ENCODE peak calls at places on chromosomes 1 and 21, in seven cellular contexts. F, D, J, O, G, R and K are unnamed samples.

GRCh38 chr1:22753396-22754083 is 42.9 kb downstream of the EPHB2 start:
- DNase-seq in F (peak), D (no peak), J (no peak), O (no peak), G (peak), R (no peak), K (peak)

GRCh38 chr1:97202481-97202880 is 480.9 kb downstream of the PTBP2 start:
- DNase-seq in F (no peak), D (no peak), J (no peak), O (no peak), G (no peak), R (no peak), K (no peak)

GRCh38 chr1:109248797-109249629 is at the start of gene CELSR2:
- DNase-seq in F (no peak), D (no peak), J (peak), O (peak), G (peak), R (peak), K (peak)

GRCh38 chr1:6985528-6986276 is 200.4 kb downstream of the CAMTA1 start:
- DNase-seq in F (no peak), D (no peak), J (no peak), O (no peak), G (no peak), R (no peak), K (no peak)

GRCh38 chr1:26788836-26789611 is 1.3 kb downstream of the PIGV start:
- DNase-seq in F (peak), D (peak), J (peak), O (peak), G (peak), R (peak), K (peak)

GRCh38 chr1:114828251-114828650 is 26.4 kb upstream of the SYCP1 start:
- DNase-seq in F (no peak), D (no peak), J (no peak), O (no peak), G (peak), R (no peak), K (peak)

GRCh38 chr1:207798847-207799246 is 47.0 kb downstream of the CD46 start:
- DNase-seq in F (no peak), D (peak), J (no peak), O (no peak), G (no peak), R (no peak), K (peak)

GRCh38 chr1:201693887-201694614 is 134.9 kb upstream of the IPO9 start:
- DNase-seq in F (no peak), D (no peak), J (no peak), O (no peak), G (no peak), R (no peak), K (no peak)

GRCh38 chr1:38052750-38053415 is 6.3 kb upstream of the POU3F1 start:
- DNase-seq in F (no peak), D (no peak), J (no peak), O (no peak), G (no peak), R (no peak), K (no peak)

GRCh38 chr1:222106369-222106768 is 364.5 kb upstream of the DUSP10 start:
- DNase-seq in F (no peak), D (peak), J (no peak), O (no peak), G (no peak), R (no peak), K (no peak)

GRCh38 chr21:34135330-34135729 is 62.0 kb downstream of the MRPS6 start:
- DNase-seq in F (no peak), D (peak), J (no peak), O (no peak), G (no peak), R (no peak), K (no peak)

GRCh38 chr1:56450004-56450666 is 129.2 kb downstream of the PLPP3 start:
- DNase-seq in F (no peak), D (no peak), J (no peak), O (no peak), G (no peak), R (no peak), K (peak)

GRCh38 chr1:173112129-173112528 is 61.4 kb upstream of the TNFSF18 start:
- DNase-seq in F (no peak), D (no peak), J (no peak), O (no peak), G (peak), R (no peak), K (peak)

GRCh38 chr21:37551406-37552355 is 185.1 kb downstream of the DYRK1A start:
- DNase-seq in F (no peak), D (peak), J (peak), O (no peak), G (peak), R (no peak), K (peak)

GRCh38 chr1:212549503-212550017 is 59.0 kb upstream of the ATF3 start:
- DNase-seq in F (no peak), D (no peak), J (no peak), O (no peak), G (no peak), R (no peak), K (no peak)

GRCh38 chr1:171948491-171948890 is 107.2 kb downstream of the DNM3 start:
- DNase-seq in F (no peak), D (no peak), J (no peak), O (no peak), G (peak), R (no peak), K (peak)

GRCh38 chr21:37758997-37759396 is 157.3 kb downstream of the KCNJ6 start:
- DNase-seq in F (no peak), D (no peak), J (peak), O (peak), G (peak), R (no peak), K (peak)

GRCh38 chr1:152514715-152515453 is 602 bp downstream of the CRCT1 start:
- DNase-seq in F (no peak), D (peak), J (no peak), O (no peak), G (no peak), R (no peak), K (no peak)

DNA sequence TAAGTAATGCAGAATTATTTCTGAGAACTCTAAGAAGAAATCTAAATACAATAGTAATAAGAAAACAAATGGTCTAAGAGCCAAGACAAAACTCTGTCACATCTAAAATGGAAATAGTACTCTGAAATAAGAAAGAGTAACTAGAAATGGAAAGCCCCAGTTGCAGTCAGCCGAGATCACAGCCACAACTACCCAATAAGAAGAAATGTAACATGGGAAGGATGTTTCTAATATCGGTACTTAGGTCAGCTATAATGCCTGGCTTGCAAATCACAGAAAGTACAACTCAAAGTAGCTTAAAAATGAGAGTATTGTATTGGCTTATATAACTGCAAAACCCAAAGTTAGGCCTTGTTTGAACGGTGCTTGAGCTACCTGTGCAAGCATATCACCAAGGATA is 58.6 kb upstream of the USP25 start:
- DNase-seq in F (no peak), D (no peak), J (no peak), O (no peak), G (no peak), R (no peak), K (no peak)
- TF ChIP-seq CTCF in F (no peak), D (no peak), J (no peak), O (no peak), G (no peak), R (no peak), K (no peak)

DNA sequence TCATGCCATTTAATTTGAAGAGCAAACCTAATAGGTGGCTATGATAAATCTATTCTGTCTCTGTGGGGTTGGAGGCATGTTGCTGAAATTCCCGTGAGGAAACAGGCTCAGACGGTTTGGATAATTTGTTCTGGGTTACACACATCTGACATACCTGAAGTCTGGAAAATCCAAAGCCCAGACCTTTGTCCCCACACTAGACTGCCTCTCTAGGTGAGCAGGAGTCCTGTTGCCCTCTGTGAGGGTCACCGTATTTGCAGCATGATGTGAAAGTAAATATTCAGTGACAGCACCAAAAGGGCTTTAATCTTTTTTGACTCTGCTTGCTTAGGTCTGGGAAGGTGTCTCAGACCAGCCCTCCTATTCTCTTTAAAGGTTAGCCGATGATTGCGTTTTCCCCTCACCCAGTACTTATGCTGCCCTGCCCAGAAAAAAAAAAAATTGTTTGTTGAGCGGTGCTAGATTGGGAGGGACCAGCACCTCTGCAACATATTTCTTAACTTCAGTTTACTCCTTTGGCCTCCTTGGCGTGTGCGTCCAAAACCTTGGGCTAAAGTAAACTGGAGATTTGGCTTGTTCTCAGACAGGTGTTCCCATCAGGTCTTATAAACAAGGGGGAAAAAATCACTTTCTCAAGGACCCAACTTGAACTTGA is 67.0 kb downstream of the CACHD1 start:
- DNase-seq in F (no peak), D (no peak), J (peak), O (no peak), G (no peak), R (no peak), K (no peak)
- H3K4me3 ChIP-seq in F (no peak), D (no peak), J (no peak), O (no peak), G (no peak), R (no peak), K (no peak)

GRCh38 chr1:160837558-160838205 is 25.0 kb downstream of the CD244 start:
- DNase-seq in F (no peak), D (no peak), J (peak), O (no peak), G (peak), R (peak), K (no peak)

GRCh38 chr1:160838876-160839275 is 23.8 kb downstream of the CD244 start:
- DNase-seq in F (no peak), D (no peak), J (no peak), O (no peak), G (no peak), R (no peak), K (no peak)

GRCh38 chr1:160836561-160836960 is 26.1 kb downstream of the CD244 start:
- DNase-seq in F (no peak), D (no peak), J (no peak), O (no peak), G (no peak), R (no peak), K (no peak)

GRCh38 chr1:160836981-160837557 is 25.6 kb downstream of the CD244 start:
- DNase-seq in F (no peak), D (no peak), J (no peak), O (no peak), G (peak), R (no peak), K (no peak)

DNA sequence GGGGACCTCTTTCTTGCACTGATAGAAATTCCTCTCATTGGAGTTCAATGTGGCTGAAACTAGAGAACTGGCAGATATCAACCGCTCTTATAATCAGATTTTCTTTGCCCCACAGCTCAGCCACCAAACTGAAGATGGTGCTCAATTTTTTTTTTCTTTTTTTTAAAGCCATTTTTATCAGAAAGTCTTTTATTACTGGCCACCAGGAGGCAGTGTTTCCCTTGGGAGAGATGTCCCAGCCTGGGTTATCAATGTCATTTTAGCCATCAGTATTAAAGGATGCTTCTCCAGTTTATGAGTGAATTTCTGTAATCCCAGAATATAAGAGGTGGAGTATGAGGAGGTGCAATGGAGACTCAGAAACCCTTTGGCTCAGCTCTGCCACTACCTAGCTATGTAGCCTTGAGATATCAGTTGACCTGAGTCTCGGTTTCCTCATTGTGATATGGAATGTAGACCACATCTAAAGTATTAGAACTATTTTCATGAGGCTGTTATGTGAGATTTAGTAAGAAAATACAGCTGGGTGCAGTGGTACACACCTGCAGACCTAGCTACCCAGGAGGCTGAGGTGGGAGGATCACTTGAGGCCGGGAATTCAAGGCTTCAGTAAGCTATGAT is 27.6 kb downstream of the CD244 start:
- DNase-seq in F (no peak), D (no peak), J (peak), O (peak), G (peak), R (no peak), K (peak)
- TF ChIP-seq CTCF in F (peak), D (peak), J (peak), O (peak), G (peak), R (peak), K (peak)

DNA sequence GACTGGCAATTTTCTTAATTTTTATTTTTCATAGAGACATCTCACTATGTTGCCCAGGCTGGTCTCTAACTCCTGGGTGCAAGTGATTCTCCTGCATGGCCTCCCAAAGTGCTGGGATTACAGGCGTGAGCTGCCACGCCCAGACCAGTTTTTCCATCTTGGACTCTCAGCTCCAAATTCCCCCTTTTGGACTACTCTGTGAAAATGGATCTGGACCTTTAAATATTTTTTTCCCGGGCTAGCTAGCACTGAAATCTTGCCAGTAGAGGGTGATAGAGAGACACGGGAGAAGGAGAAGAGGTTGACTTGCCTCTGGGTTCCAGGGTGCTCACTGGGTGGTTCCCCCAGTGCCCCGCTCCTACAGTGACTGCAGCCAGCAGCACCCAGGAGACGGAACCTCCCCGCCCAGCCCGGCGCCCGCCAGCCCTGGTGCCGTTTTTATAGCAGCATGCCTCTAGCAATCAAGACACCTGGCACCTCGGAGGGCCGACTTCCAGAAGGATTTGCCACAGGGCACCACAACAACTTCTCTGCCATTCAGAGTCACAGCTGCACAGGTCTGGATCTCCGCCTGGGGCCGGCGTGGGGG is 34.7 kb upstream of the SCCPDH start:
- DNase-seq in F (no peak), D (no peak), J (peak), O (peak), G (peak), R (peak), K (peak)
- H3K4me3 ChIP-seq in F (peak), D (peak), J (peak), O (peak), G (peak), R (no peak), K (peak)

GRCh38 chr21:30434033-30434631 is 4.1 kb downstream of the KRTAP13-4 start:
- DNase-seq in F (no peak), D (no peak), J (peak), O (no peak), G (peak), R (no peak), K (peak)
- TF ChIP-seq CTCF in F (peak), D (no peak), J (peak), O (no peak), G (peak), R (peak), K (peak)

DNA sequence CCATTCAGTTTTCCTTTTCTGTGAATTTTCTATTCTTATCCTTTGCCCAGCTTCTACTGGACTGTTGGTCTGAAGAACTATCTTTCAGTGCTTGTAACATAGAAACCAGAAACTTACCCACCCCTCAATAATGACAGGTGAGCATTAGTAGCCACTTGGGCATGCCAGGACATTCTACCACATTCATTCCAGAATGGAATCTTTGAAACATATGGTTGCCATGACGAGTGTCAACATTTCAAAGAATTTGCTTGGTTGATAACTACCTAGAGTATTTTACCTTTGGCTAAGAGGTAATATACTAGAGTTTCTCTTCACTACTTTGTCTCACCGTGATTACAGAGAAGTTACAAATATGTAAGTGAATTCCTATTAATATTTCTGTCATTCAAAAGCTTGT is at the start of gene MROH9:
- DNase-seq in F (no peak), D (no peak), J (no peak), O (no peak), G (no peak), R (no peak), K (no peak)
- H3K4me3 ChIP-seq in F (no peak), D (no peak), J (no peak), O (no peak), G (no peak), R (no peak), K (no peak)

DNA sequence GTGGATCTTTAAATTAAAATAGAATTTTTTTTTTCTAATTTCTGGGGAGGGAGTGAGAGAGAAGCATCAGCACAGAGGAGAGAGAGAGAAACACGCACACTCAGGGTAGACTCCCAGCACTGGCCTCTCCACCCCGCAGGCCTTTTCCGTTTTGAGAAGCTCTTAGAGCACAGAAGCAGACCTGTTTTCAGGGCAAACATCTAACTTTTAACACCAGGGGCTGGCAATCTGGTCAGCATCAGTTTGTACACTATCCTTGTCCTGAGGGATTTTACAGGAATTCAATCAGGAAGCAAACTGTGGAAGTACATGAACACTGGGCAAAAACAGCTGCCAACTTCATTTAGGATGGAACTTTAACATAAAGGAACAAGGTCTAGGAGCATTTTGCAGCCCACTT is 117.9 kb upstream of the ESRRG start:
- DNase-seq in F (no peak), D (no peak), J (no peak), O (no peak), G (no peak), R (no peak), K (no peak)
- TF ChIP-seq CTCF in F (no peak), D (no peak), J (no peak), O (no peak), G (no peak), R (no peak), K (no peak)

GRCh38 chr1:3610823-3611169 is 512 bp downstream of the MEGF6 start:
- DNase-seq in F (no peak), D (no peak), J (no peak), O (no peak), G (no peak), R (no peak), K (no peak)
- H3K4me3 ChIP-seq in F (peak), D (peak), J (no peak), O (peak), G (no peak), R (peak), K (peak)

GRCh38 chr1:155688318-155689121 is at the start of the genes DAP3 and YY1AP1:
- DNase-seq in F (peak), D (peak), J (peak), O (peak), G (peak), R (peak), K (peak)
- TF ChIP-seq CTCF in F (peak), D (peak), J (no peak), O (no peak), G (no peak), R (no peak), K (no peak)

DNA sequence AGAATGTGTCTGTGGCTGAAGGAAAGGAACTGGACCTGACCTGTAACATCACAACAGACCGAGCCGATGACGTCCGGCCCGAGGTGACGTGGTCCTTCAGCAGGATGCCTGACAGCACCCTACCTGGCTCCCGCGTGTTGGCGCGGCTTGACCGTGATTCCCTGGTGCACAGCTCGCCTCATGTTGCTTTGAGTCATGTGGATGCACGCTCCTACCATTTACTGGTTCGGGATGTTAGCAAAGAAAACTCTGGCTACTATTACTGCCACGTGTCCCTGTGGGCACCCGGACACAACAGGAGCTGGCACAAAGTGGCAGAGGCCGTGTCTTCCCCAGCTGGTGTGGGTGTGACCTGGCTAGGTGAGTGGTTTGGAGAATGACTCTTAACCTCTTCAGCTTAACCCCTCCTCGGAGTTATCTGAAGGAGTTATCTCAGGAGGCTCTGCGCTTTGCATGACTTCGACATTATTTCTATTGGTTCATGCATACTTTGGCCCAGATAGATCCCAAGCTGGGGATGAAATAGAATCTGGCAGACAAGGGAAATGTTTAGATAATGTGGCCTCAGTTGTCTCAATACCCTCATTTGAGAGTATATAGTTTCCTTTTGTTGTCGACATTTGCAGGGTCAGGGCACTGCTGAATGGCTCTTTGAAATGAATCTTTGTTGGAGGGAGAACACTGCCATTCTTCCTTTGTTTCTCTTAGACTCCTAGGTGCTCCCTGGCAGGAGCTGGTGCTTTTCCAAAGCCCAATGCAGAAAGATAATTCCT is 39.7 kb downstream of the PTGFRN start:
- DNase-seq in F (no peak), D (no peak), J (no peak), O (no peak), G (no peak), R (no peak), K (no peak)
- H3K4me3 ChIP-seq in F (no peak), D (no peak), J (no peak), O (no peak), G (no peak), R (no peak), K (no peak)